ENCODE peak calls at places on chromosomes 13 and 19, in nine cellular contexts. B is glutamatergic neuron, L is GM10248, V is astrocyte of the cerebellum, O is mesothelial cell of epicardium, X is WTC11, Q is bronchial epithelial cell, J is thoracic aorta, H is WERI-Rb-1. D is an unnamed sample.

GRCh38 chr19:38564981-38565685 is 52.6 kb downstream of the MAP4K1 start:
- DNase-seq in H (no peak), J (no peak), X (no peak), L (no peak), O (no peak), V (no peak), B (no peak), Q (no peak), D (no peak)

GRCh38 chr19:47369923-47370625 is 21.0 kb downstream of the DHX34 start:
- DNase-seq in X (no peak), Q (peak; percentile 27), H (no peak), O (no peak), V (no peak), L (no peak), J (no peak), B (no peak), D (no peak)

GRCh38 chr19:49432141-49433073 is 7.2 kb downstream of the GFY start:
- DNase-seq in X (peak; percentile 90), H (no peak), O (no peak), Q (no peak), V (no peak), L (peak; percentile 39), J (no peak), B (no peak), D (no peak)

GRCh38 chr13:28530729-28531194 is 35.8 kb upstream of the FLT1 start:
- DNase-seq in V (no peak), O (no peak), X (no peak), J (no peak), B (no peak), Q (no peak), H (no peak), L (no peak), D (no peak)

GRCh38 chr13:27171244-27171829 is at the start of gene USP12:
- DNase-seq in Q (no peak), B (peak; percentile 77), V (no peak), H (peak; percentile 74), O (peak; percentile 70), J (peak; percentile 15), L (peak; percentile 37), X (peak; percentile 67), D (peak; percentile 54)

GRCh38 chr13:26074706-26075105 is 22.9 kb upstream of the SHISA2 start:
- DNase-seq in H (no peak), X (no peak), J (no peak), Q (no peak), V (no peak), L (no peak), B (no peak), O (no peak), D (no peak)

GRCh38 chr19:15268192-15268927 is 36.1 kb upstream of the EPHX3 start:
- DNase-seq in L (no peak), X (no peak), B (no peak), O (no peak), Q (no peak), J (no peak), H (no peak), V (no peak), D (no peak)

GRCh38 chr13:104875008-104875762 is 1660.3 kb downstream of the EFNB2 start:
- DNase-seq in Q (no peak), O (no peak), X (no peak), L (no peak), B (no peak), H (no peak), J (no peak), V (no peak), D (no peak)

GRCh38 chr19:35154535-35155406 is at the start of gene FXYD5:
- DNase-seq in B (peak; percentile 55), L (peak; percentile 80), X (peak; percentile 64), O (peak; percentile 60), Q (peak; percentile 69), J (peak; percentile 52), H (peak; percentile 69), V (no peak), D (no peak)

GRCh38 chr13:57326532-57326931 is 159.5 kb downstream of the PRR20E start:
- DNase-seq in B (no peak), H (no peak), Q (no peak), V (no peak), L (no peak), J (no peak), X (no peak), O (no peak), D (no peak)

GRCh38 chr19:51097166-51097736 is 11.0 kb downstream of the CTU1 start:
- DNase-seq in L (peak; percentile 81), J (no peak), X (peak; percentile 83), B (peak; percentile 81), O (peak; percentile 83), H (peak; percentile 69), V (peak; percentile 4), Q (peak; percentile 90), D (peak; percentile 60)

GRCh38 chr13:34321986-34322385 is 504.0 kb downstream of the RFC3 start:
- DNase-seq in B (no peak), V (no peak), L (no peak), O (no peak), J (no peak), Q (no peak), X (no peak), H (no peak), D (no peak)

GRCh38 chr13:25153736-25154135 is 18.4 kb downstream of the AMER2 start:
- DNase-seq in V (no peak), J (no peak), B (no peak), H (no peak), Q (no peak), L (no peak), X (no peak), O (no peak), D (no peak)

GRCh38 chr13:46304546-46304945 is 82.5 kb downstream of the RUBCNL start:
- DNase-seq in H (no peak), V (no peak), B (no peak), X (no peak), Q (no peak), O (no peak), L (no peak), J (no peak), D (no peak)

GRCh38 chr19:28456708-28457320 is 756.1 kb downstream of the UQCRFS1 start:
- DNase-seq in V (no peak), H (no peak), B (no peak), O (no peak), L (no peak), Q (no peak), J (no peak), X (no peak), D (no peak)

GRCh38 chr13:79480954-79481684 is at the start of gene NDFIP2:
- DNase-seq in Q (peak; percentile 84), H (peak; percentile 81), X (peak; percentile 77), J (peak; percentile 9), L (peak; percentile 80), V (peak; percentile 55), O (peak; percentile 92), B (peak; percentile 89), D (peak; percentile 82)

GRCh38 chr13:108921238-108921637 is 291.8 kb downstream of the MYO16 start:
- DNase-seq in Q (no peak), B (no peak), J (no peak), V (no peak), X (no peak), L (no peak), O (no peak), H (no peak), D (no peak)

GRCh38 chr13:89955773-89956172 is 1391.7 kb upstream of the MIR17HG start:
- DNase-seq in H (no peak), L (no peak), X (no peak), O (no peak), V (no peak), B (no peak), J (no peak), Q (no peak), D (no peak)

GRCh38 chr19:3124630-3125029 is 11.2 kb upstream of the GNA15 start:
- DNase-seq in V (no peak), B (no peak), O (no peak), Q (no peak), J (no peak), X (no peak), H (no peak), L (no peak), D (no peak)

GRCh38 chr19:3129112-3129511 is 6.7 kb upstream of the GNA15 start:
- DNase-seq in H (no peak), B (no peak), V (peak; percentile 47), L (no peak), X (no peak), J (no peak), Q (peak; percentile 60), O (no peak), D (no peak)

GRCh38 chr19:3123088-3123721 is 12.6 kb upstream of the GNA15 start:
- DNase-seq in J (no peak), X (no peak), O (no peak), L (no peak), H (no peak), B (no peak), V (no peak), Q (no peak), D (no peak)

GRCh38 chr19:3123956-3124355 is 11.9 kb upstream of the GNA15 start:
- DNase-seq in H (no peak), L (no peak), Q (no peak), J (no peak), V (no peak), X (no peak), O (no peak), B (no peak), D (no peak)

GRCh38 chr19:3125900-3126524 is 9.8 kb upstream of the GNA15 start:
- DNase-seq in X (peak; percentile 85), Q (peak; percentile 38), H (peak; percentile 75), J (no peak), L (peak; percentile 80), O (peak; percentile 67), V (no peak), B (peak; percentile 73), D (peak; percentile 70)
- TF ChIP-seq CTCF in X (peak; percentile 80), Q (peak; percentile 80), H (peak; percentile 96), J (peak; percentile 75), L (peak; percentile 70), O (peak; percentile 57), V (peak; percentile 82), B (peak; percentile 66), D (peak; percentile 74)

GRCh38 chr19:44003461-44004134 is 841 bp downstream of the ZNF230 start:
- DNase-seq in O (no peak), Q (peak; percentile 16), J (no peak), L (peak; percentile 29), B (no peak), X (no peak), H (no peak), V (no peak), D (no peak)
- TF ChIP-seq CTCF in O (no peak), Q (no peak), J (no peak), L (no peak), B (no peak), X (no peak), H (no peak), V (no peak), D (peak; percentile 26)

GRCh38 chr13:30132623-30133553 is 174.5 kb downstream of the KATNAL1 start:
- DNase-seq in V (peak; percentile 88), B (peak; percentile 100), J (peak; percentile 97), L (peak; percentile 90), X (peak; percentile 99), H (peak; percentile 88), Q (peak; percentile 68), O (peak; percentile 99), D (peak; percentile 100)
- TF ChIP-seq CTCF in V (peak; percentile 78), B (peak; percentile 97), J (peak; percentile 95), L (peak; percentile 97), X (peak; percentile 96), H (peak; percentile 60), Q (peak; percentile 94), O (peak; percentile 96), D (peak; percentile 97)

DNA sequence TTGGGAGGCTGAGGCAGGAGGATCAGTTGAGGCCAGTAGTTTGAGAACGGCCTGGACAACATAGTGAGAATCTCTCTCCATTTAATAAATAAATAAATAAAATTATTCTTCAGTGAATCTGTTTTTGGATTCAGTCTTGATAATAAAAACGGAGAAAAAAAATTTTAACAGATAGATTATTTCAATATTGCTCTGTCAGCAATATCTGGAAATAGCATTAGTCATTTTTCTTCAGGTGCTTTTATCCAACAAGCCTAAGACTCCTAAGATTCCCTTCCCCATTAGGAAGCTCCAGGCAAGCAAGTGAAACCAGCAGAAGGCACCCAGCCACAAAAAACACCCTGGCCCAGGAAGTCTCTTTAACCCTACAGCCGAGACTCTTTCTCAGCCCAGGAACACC is 21.3 kb upstream of the LPAR6 start:
- DNase-seq in B (no peak), V (no peak), L (no peak), O (no peak), J (no peak), H (no peak), X (no peak), Q (no peak), D (no peak)
- TF ChIP-seq CTCF in B (no peak), V (no peak), L (no peak), O (no peak), J (no peak), H (no peak), X (no peak), Q (no peak), D (no peak)

D was measured in neural crest cell.